ENCODE peak calls at places on chromosomes 12 and 14, in ten cellular contexts. O is pancreas, J is uterus, W is lower lobe of right lung, F is heart right ventricle, K is right lobe of liver, R is tibial artery, Q is esophagus squamous epithelium, U is Panc1, B is small intestine. Y is an unnamed sample.
A peak's percentile ranks its signal among the peaks of the same experiment; 100 is the strongest.

GRCh38 chr14:36997843-36998242 is 174.6 kb downstream of the SLC25A21 start:
- DNase-seq in O (no peak), J (no peak), W (no peak), F (no peak), K (no peak), R (no peak), Q (no peak), U (no peak), B (no peak), Y (no peak)

GRCh38 chr12:88035271-88035906 is 6.2 kb upstream of the C12orf50 start:
- DNase-seq in O (peak; percentile 94), J (peak; percentile 87), W (peak; percentile 93), F (peak; percentile 90), K (peak; percentile 94), R (peak; percentile 92), Q (peak; percentile 50), U (peak; percentile 28), B (peak; percentile 86), Y (peak; percentile 83)

GRCh38 chr12:103973909-103974308 is 8.2 kb downstream of the TDG start:
- DNase-seq in O (no peak), J (no peak), W (no peak), F (no peak), K (no peak), R (no peak), Q (no peak), U (no peak), B (no peak), Y (peak; percentile 15)

GRCh38 chr12:113413488-113413939 is 8.7 kb upstream of the SDSL start:
- DNase-seq in O (no peak), J (no peak), W (peak; percentile 42), F (no peak), K (peak; percentile 82), R (no peak), Q (no peak), U (no peak), B (no peak), Y (no peak)

GRCh38 chr12:114823701-114824100 is 139.7 kb upstream of the TBX3 start:
- DNase-seq in O (no peak), J (no peak), W (no peak), F (no peak), K (no peak), R (peak; percentile 37), Q (no peak), U (no peak), B (peak; percentile 28), Y (no peak)

GRCh38 chr12:75606146-75606545 is 94.7 kb upstream of the KRR1 start:
- DNase-seq in O (no peak), J (no peak), W (no peak), F (no peak), K (no peak), R (no peak), Q (no peak), U (no peak), B (no peak), Y (no peak)

GRCh38 chr12:112537710-112538396 is 119.1 kb downstream of the PTPN11 start:
- DNase-seq in O (no peak), J (no peak), W (peak; percentile 51), F (no peak), K (no peak), R (no peak), Q (no peak), U (no peak), B (no peak), Y (peak; percentile 65)

GRCh38 chr14:69696633-69697557 is 70.0 kb upstream of the SRSF5 start:
- DNase-seq in O (no peak), J (no peak), W (no peak), F (no peak), K (no peak), R (no peak), Q (no peak), U (no peak), B (peak; percentile 29), Y (no peak)

GRCh38 chr14:105047283-105048016 is 17.8 kb downstream of the GPR132 start:
- DNase-seq in O (no peak), J (no peak), W (peak; percentile 44), F (no peak), K (no peak), R (no peak), Q (no peak), U (no peak), B (no peak), Y (peak; percentile 58)

GRCh38 chr12:30999011-30999410 is 72.5 kb downstream of the TSPAN11 start:
- DNase-seq in O (no peak), J (no peak), W (peak; percentile 9), F (no peak), K (no peak), R (no peak), Q (no peak), U (no peak), B (no peak), Y (no peak)

GRCh38 chr14:88225721-88226120 is 97.3 kb downstream of the KCNK10 start:
- DNase-seq in O (no peak), J (no peak), W (no peak), F (no peak), K (no peak), R (no peak), Q (no peak), U (no peak), B (no peak), Y (peak; percentile 25)

GRCh38 chr14:67251573-67252226 is 10.5 kb downstream of the PALS1 start:
- DNase-seq in O (no peak), J (no peak), W (no peak), F (no peak), K (no peak), R (no peak), Q (no peak), U (no peak), B (no peak), Y (no peak)

GRCh38 chr12:108955225-108955835 is 65.5 kb downstream of the SVOP start:
- DNase-seq in O (no peak), J (no peak), W (no peak), F (peak; percentile 26), K (no peak), R (no peak), Q (no peak), U (no peak), B (peak; percentile 4), Y (no peak)

GRCh38 chr14:22856428-22856827 is 15.1 kb upstream of the LRP10 start:
- DNase-seq in O (no peak), J (no peak), W (no peak), F (no peak), K (no peak), R (peak; percentile 21), Q (no peak), U (no peak), B (no peak), Y (no peak)

GRCh38 chr14:53327716-53328115 is 174.6 kb upstream of the DDHD1 start:
- DNase-seq in O (no peak), J (peak; percentile 45), W (no peak), F (no peak), K (no peak), R (no peak), Q (no peak), U (no peak), B (no peak), Y (no peak)

GRCh38 chr14:30058401-30058800 is 130.8 kb upstream of the PRKD1 start:
- DNase-seq in O (no peak), J (no peak), W (no peak), F (no peak), K (no peak), R (no peak), Q (no peak), U (no peak), B (no peak), Y (no peak)

GRCh38 chr14:90274808-90275454 is 18.6 kb downstream of the PSMC1 start:
- DNase-seq in O (no peak), J (no peak), W (no peak), F (no peak), K (no peak), R (no peak), Q (no peak), U (no peak), B (no peak), Y (no peak)

DNA sequence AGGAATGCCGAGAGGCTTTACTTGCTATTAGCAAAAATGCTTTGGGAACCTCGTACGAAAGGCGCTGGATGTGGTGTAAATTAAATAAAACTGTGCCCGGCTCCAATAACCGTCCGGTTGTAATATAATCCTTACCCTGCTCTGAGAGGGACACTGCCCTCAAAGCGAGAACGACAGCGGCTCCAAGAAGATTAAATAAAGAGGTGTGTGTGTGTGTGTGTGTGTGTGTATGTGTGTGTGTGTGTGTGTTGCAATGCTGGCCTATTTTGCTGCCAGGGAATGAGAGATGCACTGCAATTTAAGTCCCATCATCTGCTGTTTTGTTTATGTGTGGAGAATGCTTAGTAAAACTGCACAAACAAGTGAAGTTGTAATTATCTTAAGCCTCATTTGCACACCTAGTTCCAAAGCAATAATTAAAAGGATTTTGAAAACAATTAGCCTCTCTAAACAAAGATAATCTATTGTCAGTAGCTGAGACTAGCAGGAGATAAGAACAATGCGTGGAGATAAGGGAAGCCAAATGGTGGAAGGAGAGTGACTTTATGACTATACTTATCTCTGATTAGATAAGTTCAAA is 1.2 kb upstream of the SIX1 start:
- DNase-seq in O (no peak), J (no peak), W (no peak), F (no peak), K (no peak), R (no peak), Q (no peak), U (no peak), B (no peak), Y (peak; percentile 23)
- H3K4me3 ChIP-seq in O (no peak overlapping the region), J (no peak overlapping the region), W (no peak overlapping the region), F (no peak overlapping the region), K (no peak overlapping the region), R (peak overlapping the region; percentile 72), Q (no peak overlapping the region), U (peak overlapping the region; percentile 81), B (no peak overlapping the region), Y (no peak overlapping the region)

DNA sequence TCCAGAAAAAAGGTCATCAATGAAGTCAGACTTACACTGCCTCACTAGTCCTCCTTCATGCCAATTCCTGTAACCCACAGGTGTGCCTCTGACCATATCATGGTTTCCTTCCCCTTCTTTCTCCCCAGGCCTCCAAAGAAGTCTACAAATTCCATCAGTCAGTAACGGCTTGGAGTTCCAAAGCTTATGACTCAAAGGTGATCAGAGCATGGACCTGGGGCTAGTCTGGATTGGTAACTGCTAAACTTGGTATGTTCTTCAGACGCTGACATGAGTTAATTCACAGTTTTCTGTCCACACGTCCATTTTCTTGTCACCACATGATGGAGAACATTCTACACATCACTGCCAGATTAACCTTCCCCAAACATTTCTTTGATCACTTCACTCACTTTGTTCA is 560.4 kb downstream of the ETNK1 start:
- DNase-seq in O (no peak), J (no peak), W (no peak), F (no peak), K (no peak), R (no peak), Q (no peak), U (no peak), B (no peak), Y (no peak)
- H3K36me3 ChIP-seq in O (no peaks in the 10 kb centered on the region), J (no peaks in the 10 kb centered on the region), W (no peaks in the 10 kb centered on the region), F (no peaks in the 10 kb centered on the region), K (no peaks in the 10 kb centered on the region), R (no peaks in the 10 kb centered on the region), Q (no peaks in the 10 kb centered on the region), U (no peaks in the 10 kb centered on the region), B (no peaks in the 10 kb centered on the region), Y (no peaks in the 10 kb centered on the region)

GRCh38 chr12:52813885-52814709 is at the start of gene KRT4:
- DNase-seq in O (no peak), J (no peak), W (no peak), F (no peak), K (no peak), R (no peak), Q (no peak), U (no peak), B (no peak), Y (no peak)
- H3K27me3 ChIP-seq in O (no peaks in the 10 kb centered on the region), J (no peaks in the 10 kb centered on the region), W (peaks cover 30% of the 10 kb centered on the region), F (no peaks in the 10 kb centered on the region), K (no peaks in the 10 kb centered on the region), R (peaks cover 13% of the 10 kb centered on the region), Q (no peaks in the 10 kb centered on the region), U (peaks cover 4% of the 10 kb centered on the region), B (no peaks in the 10 kb centered on the region), Y (no peaks in the 10 kb centered on the region)

GRCh38 chr14:72717220-72717619 is 176.7 kb downstream of the DPF3 start:
- DNase-seq in O (no peak), J (no peak), W (no peak), F (no peak), K (no peak), R (no peak), Q (no peak), U (no peak), B (no peak), Y (no peak)
- H3K4me3 ChIP-seq in O (no peak overlapping the region), J (no peak overlapping the region), W (no peak overlapping the region), F (no peak overlapping the region), K (no peak overlapping the region), R (no peak overlapping the region), Q (no peak overlapping the region), U (no peak overlapping the region), B (no peak overlapping the region), Y (no peak overlapping the region)

Y was measured in H7.